ENCODE peak calls at places on chromosomes 3 and 15, in ten cellular contexts. P is psoas muscle, U is lower leg skin, I is heart left ventricle, Z is cardiac muscle cell, E is uterus, N is H1, C is A549, A is lung, K is dorsolateral prefrontal cortex. J is an unnamed sample.

GRCh38 chr3:120450914-120451669 is at the start of gene FSTL1:
- DNase-seq in N (no peak), E (peak), I (peak), K (peak), C (no peak), Z (peak), P (peak), A (no peak), U (peak), J (peak)

GRCh38 chr3:184737641-184738518 is 26.0 kb upstream of the MAGEF1 start:
- DNase-seq in N (no peak), P (no peak), A (no peak), C (no peak), U (peak), Z (peak), E (peak), K (peak), I (no peak), J (no peak)

GRCh38 chr3:57983734-57984518 is 24.3 kb upstream of the FLNB start:
- DNase-seq in E (peak), I (no peak), A (peak), C (peak), P (peak), N (no peak), K (no peak), Z (peak), U (peak), J (no peak)

GRCh38 chr3:34106879-34107278 is 308.4 kb downstream of the PDCD6IP start:
- DNase-seq in C (peak), A (peak), P (no peak), I (no peak), Z (peak), K (no peak), N (peak), U (no peak), E (no peak), J (peak)

GRCh38 chr15:63715818-63716217 is 117.9 kb downstream of the HERC1 start:
- DNase-seq in I (no peak), Z (no peak), C (no peak), P (no peak), K (no peak), N (no peak), U (no peak), A (no peak), E (no peak), J (no peak)

GRCh38 chr15:32119286-32119685 is 89.0 kb downstream of the CHRNA7 start:
- DNase-seq in N (no peak), A (no peak), E (no peak), I (no peak), Z (no peak), P (no peak), K (no peak), C (no peak), U (no peak), J (no peak)

GRCh38 chr3:108334698-108335097 is 38.4 kb downstream of the HHLA2 start:
- DNase-seq in Z (no peak), U (no peak), N (no peak), I (no peak), E (no peak), A (no peak), C (no peak), P (no peak), K (no peak), J (no peak)

GRCh38 chr3:136186330-136186729 is 9.8 kb downstream of the MSL2 start:
- DNase-seq in P (no peak), N (no peak), U (no peak), E (no peak), I (no peak), A (no peak), Z (no peak), C (no peak), K (no peak), J (no peak)

GRCh38 chr15:76501726-76502125 is 165.2 kb downstream of the ISL2 start:
- DNase-seq in C (no peak), K (no peak), A (no peak), P (no peak), Z (no peak), I (no peak), N (no peak), U (no peak), E (no peak), J (no peak)

GRCh38 chr15:86855307-86855706 is 775.6 kb downstream of the AGBL1 start:
- DNase-seq in I (no peak), C (no peak), Z (no peak), U (no peak), E (no peak), A (no peak), K (no peak), N (no peak), P (no peak), J (no peak)

GRCh38 chr15:23397779-23398178 is 43.2 kb downstream of the GOLGA8S start:
- DNase-seq in U (no peak), P (no peak), N (no peak), K (no peak), Z (no peak), A (no peak), E (no peak), I (no peak), C (no peak), J (no peak)

GRCh38 chr3:11477286-11477935 is 166.3 kb downstream of the VGLL4 start:
- DNase-seq in C (peak), K (no peak), E (peak), P (no peak), N (no peak), I (no peak), A (no peak), U (no peak), Z (peak), J (no peak)

GRCh38 chr3:70531838-70532489 is 219.5 kb upstream of the MDFIC2 start:
- DNase-seq in N (no peak), A (no peak), P (no peak), K (no peak), U (no peak), E (no peak), C (no peak), Z (no peak), I (no peak), J (no peak)

GRCh38 chr3:122679467-122680291 is 960 bp upstream of the PARP14 start:
- DNase-seq in C (peak), A (no peak), K (no peak), P (peak), U (no peak), N (no peak), Z (peak), I (no peak), E (peak), J (no peak)

GRCh38 chr3:128238100-128238459 is 84.8 kb downstream of the EEFSEC start:
- DNase-seq in A (no peak), E (no peak), N (no peak), U (peak), C (no peak), Z (no peak), P (no peak), K (no peak), I (no peak), J (no peak)

GRCh38 chr15:75620776-75621536 is 4.6 kb downstream of the SNUPN start:
- DNase-seq in P (peak), E (peak), K (no peak), U (peak), A (peak), C (peak), I (peak), Z (peak), N (no peak), J (peak)

GRCh38 chr3:138172625-138173024 is 2.1 kb downstream of the DBR1 start:
- DNase-seq in C (no peak), E (no peak), Z (no peak), N (no peak), P (no peak), I (no peak), K (no peak), A (no peak), U (no peak), J (no peak)

GRCh38 chr3:185939721-185940120 is 1.9 kb upstream of the TRA2B start:
- DNase-seq in C (no peak), A (no peak), Z (no peak), I (no peak), N (no peak), E (no peak), U (no peak), K (no peak), P (no peak), J (no peak)

GRCh38 chr3:187919018-187919417 is 173.8 kb upstream of the BCL6 start:
- DNase-seq in U (no peak), K (no peak), N (no peak), A (no peak), C (no peak), E (no peak), Z (peak), P (no peak), I (no peak), J (no peak)

GRCh38 chr3:150365132-150365604 is 42.9 kb upstream of the TSC22D2 start:
- DNase-seq in I (no peak), Z (peak), C (no peak), K (no peak), N (no peak), A (no peak), U (no peak), P (no peak), E (no peak), J (no peak)

GRCh38 chr3:175266993-175267960 is 408.1 kb downstream of the NAALADL2 start:
- DNase-seq in I (no peak), N (no peak), P (no peak), Z (peak), E (no peak), A (no peak), C (no peak), U (no peak), K (no peak), J (no peak)

GRCh38 chr3:15933439-15934144 is 135.8 kb upstream of the ANKRD28 start:
- DNase-seq in I (no peak), A (no peak), N (no peak), C (no peak), P (no peak), U (no peak), Z (no peak), K (peak), E (no peak), J (no peak)

GRCh38 chr15:28892789-28893610 is 7.2 kb downstream of the APBA2 start:
- DNase-seq in U (no peak), C (no peak), E (no peak), P (no peak), K (no peak), I (no peak), A (no peak), N (no peak), Z (peak), J (no peak)

GRCh38 chr3:153096611-153097200 is 65.3 kb upstream of the RAP2B start:
- DNase-seq in P (no peak), C (no peak), K (no peak), N (no peak), U (no peak), Z (no peak), E (no peak), A (no peak), I (no peak), J (no peak)

GRCh38 chr3:57065588-57065987 is 5.1 kb downstream of the SPATA12 start:
- DNase-seq in N (no peak), Z (no peak), A (no peak), K (no peak), P (no peak), I (no peak), C (no peak), E (no peak), U (no peak), J (no peak)

GRCh38 chr3:14303336-14304100 is 98.9 kb upstream of the SLC6A6 start:
- DNase-seq in C (no peak), Z (no peak), P (no peak), I (no peak), E (no peak), A (no peak), N (no peak), K (no peak), U (no peak), J (no peak)

GRCh38 chr15:48563944-48564343 is 81.6 kb downstream of the FBN1 start:
- DNase-seq in U (no peak), Z (no peak), N (no peak), A (no peak), K (no peak), I (no peak), P (no peak), C (no peak), E (no peak), J (no peak)

GRCh38 chr3:39038165-39038564 is 13.6 kb downstream of the SCN11A start:
- DNase-seq in P (no peak), A (no peak), C (no peak), U (no peak), N (no peak), E (no peak), K (no peak), Z (peak), I (no peak), J (no peak)

GRCh38 chr15:31376511-31376910 is 49.9 kb downstream of the KLF13 start:
- DNase-seq in Z (no peak), P (no peak), C (no peak), N (no peak), I (no peak), A (no peak), U (no peak), E (no peak), K (no peak), J (no peak)

GRCh38 chr3:185822221-185822956 is 2.5 kb downstream of the IGF2BP2 start:
- DNase-seq in C (no peak), K (no peak), P (no peak), I (no peak), N (no peak), E (no peak), U (no peak), Z (peak), A (no peak), J (no peak)

GRCh38 chr3:15326037-15326436 is 6.3 kb downstream of the SH3BP5 start:
- DNase-seq in I (no peak), N (no peak), P (peak), E (no peak), C (no peak), U (peak), K (no peak), Z (no peak), A (no peak), J (no peak)

GRCh38 chr3:34856577-34856976 is 782.7 kb upstream of the ARPP21 start:
- DNase-seq in I (no peak), E (no peak), K (no peak), A (no peak), Z (no peak), N (no peak), P (no peak), C (no peak), U (no peak), J (no peak)

GRCh38 chr3:184669578-184669977 is 42.3 kb downstream of the MAGEF1 start:
- DNase-seq in N (no peak), A (no peak), E (no peak), K (no peak), C (no peak), U (no peak), I (no peak), Z (no peak), P (no peak), J (no peak)

GRCh38 chr3:48564022-48564421 is 441 bp upstream of the UCN2 start:
- DNase-seq in E (no peak), C (peak), U (peak), I (no peak), N (no peak), Z (peak), P (peak), A (peak), K (peak), J (no peak)

DNA sequence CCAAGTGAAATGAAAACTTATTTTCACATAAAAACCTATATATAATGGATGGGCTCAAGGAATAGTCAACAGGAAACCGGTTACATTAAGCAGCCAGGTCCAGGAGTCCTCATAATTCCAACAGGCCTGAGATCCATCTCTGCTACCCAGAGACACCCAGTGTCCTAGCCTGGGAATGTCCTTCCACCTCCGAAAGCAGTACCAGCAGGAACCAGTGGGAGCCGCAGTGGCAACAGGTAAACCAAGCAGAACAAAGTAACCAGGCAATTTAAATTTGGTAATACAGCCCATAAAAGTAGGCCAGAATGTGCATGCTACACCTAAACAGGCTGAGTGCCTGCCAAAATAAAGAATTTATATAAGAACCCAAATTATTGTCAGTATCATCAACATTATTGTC is 195.6 kb downstream of the ZBBX start:
- DNase-seq in N (no peak), K (no peak), Z (no peak), A (no peak), I (no peak), P (no peak), U (no peak), E (no peak), C (peak), J (no peak)
- TF ChIP-seq CTCF in N (peak), K (no peak), Z (no peak), A (no peak), I (no peak), P (no peak), U (no peak), E (no peak), C (no peak), J (no peak)

GRCh38 chr3:87035339-87035738 is 44.4 kb upstream of the VGLL3 start:
- DNase-seq in I (no peak), P (no peak), E (no peak), A (no peak), C (no peak), U (no peak), Z (no peak), K (no peak), N (no peak), J (no peak)

GRCh38 chr3:87045473-87045872 is 54.5 kb upstream of the VGLL3 start:
- DNase-seq in N (no peak), K (no peak), I (no peak), E (no peak), P (no peak), A (no peak), U (no peak), Z (no peak), C (no peak), J (no peak)

GRCh38 chr3:87036671-87037070 is 45.7 kb upstream of the VGLL3 start:
- DNase-seq in N (no peak), U (no peak), I (no peak), A (no peak), P (no peak), E (no peak), Z (no peak), K (no peak), C (no peak), J (no peak)

GRCh38 chr3:87037652-87038051 is 46.7 kb upstream of the VGLL3 start:
- DNase-seq in Z (no peak), I (no peak), U (no peak), E (no peak), P (no peak), K (no peak), C (no peak), N (no peak), A (no peak), J (no peak)

DNA sequence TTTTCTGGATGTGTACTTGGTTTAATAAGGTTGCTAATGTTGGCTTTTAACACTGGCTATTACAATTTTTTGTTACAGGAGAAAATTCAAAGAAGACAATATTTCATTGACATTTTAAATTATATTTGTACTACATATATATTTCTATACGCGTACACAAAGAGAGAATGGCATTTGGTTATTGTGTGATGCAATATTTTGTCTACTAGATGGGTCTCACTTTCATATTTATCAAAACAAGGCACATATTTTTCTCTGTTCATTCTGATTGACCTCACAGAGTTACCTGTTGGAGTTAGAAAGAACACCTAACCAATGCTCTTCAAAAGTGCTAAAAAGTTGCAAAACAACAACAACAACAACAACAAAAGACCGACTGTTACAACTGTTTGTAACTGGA is 50.2 kb upstream of the VGLL3 start:
- DNase-seq in Z (no peak), U (no peak), I (no peak), P (no peak), N (no peak), A (no peak), C (no peak), K (no peak), E (no peak), J (no peak)
- TF ChIP-seq CTCF in Z (no peak), U (no peak), I (no peak), P (no peak), N (no peak), A (no peak), C (no peak), K (no peak), E (no peak), J (no peak)

DNA sequence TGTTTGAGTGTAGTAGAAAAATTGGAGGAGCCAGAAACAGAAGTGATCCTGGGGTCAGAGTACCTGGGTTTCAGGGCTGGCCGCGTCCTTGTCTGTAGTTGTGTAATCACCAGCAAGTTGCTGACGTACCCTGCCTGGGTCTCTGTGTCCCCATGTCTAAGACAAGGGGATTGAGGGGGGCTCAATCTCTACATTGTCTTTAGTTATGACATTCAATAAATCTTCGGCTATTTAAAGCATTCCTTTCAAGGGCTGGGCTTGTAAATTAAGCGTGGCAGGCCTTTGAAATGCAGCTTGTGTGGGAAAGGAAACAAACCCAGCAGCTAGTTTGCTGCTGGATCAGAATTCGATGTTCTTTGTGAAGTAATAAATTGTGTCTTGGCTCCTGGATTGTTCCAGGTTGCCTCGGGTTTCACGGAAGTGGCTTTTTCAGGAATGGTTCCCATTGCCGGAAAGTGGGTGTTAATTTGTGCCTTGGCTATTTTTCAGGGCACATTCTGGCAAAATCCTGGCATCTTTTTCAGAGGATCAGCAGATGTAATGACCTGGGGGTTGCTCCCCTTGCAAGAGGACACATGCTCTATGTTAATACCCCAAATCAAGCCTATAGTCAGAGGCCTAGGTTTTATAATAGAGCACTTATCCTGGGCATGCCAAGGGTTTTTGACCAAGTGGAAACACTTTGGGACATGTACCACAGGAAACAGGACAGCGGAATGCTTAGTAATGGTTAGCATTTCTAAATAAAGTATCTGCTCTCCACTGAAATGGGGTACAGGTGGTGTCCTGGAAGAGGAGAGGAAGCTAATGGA is 294.8 kb upstream of the NR2E3 start:
- DNase-seq in I (no peak), N (no peak), K (no peak), Z (no peak), A (no peak), U (no peak), C (peak), E (peak), P (no peak), J (no peak)
- TF ChIP-seq CTCF in I (no peak), N (no peak), K (no peak), Z (no peak), A (no peak), U (no peak), C (no peak), E (no peak), P (no peak), J (no peak)

GRCh38 chr3:72031581-72031980 is 246.6 kb upstream of the PROK2 start:
- DNase-seq in A (no peak), K (peak), Z (peak), E (no peak), U (no peak), C (no peak), P (no peak), N (no peak), I (no peak), J (no peak)
- TF ChIP-seq CTCF in A (no peak), K (no peak), Z (no peak), E (no peak), U (no peak), C (no peak), P (no peak), N (no peak), I (no peak), J (no peak)

J was measured in glutamatergic neuron.